ENCODE peak calls at places on chromosomes 1 and 21, in eight cellular contexts. H is hepatocyte; I is BE2C; K is Calu3; L is cardiac fibroblast; Q is CD8-positive, alpha-beta T cell; G is retinal pigment epithelial cell; T is stomach. O is an unnamed sample.

GRCh38 chr1:97919568-97920261 is 1.1 kb downstream of the DPYD start:
- DNase-seq in H (no peak), I (no peak), K (no peak), L (peak), Q (no peak), G (no peak), T (no peak), O (no peak)

GRCh38 chr1:2819831-2820730 is 18.6 kb upstream of the TTC34 start:
- DNase-seq in H (no peak), I (no peak), K (no peak), L (no peak), Q (no peak), G (no peak), T (no peak), O (no peak)

GRCh38 chr1:227961651-227962050 is 13.9 kb upstream of the WNT9A start:
- DNase-seq in H (no peak), I (no peak), K (no peak), L (no peak), Q (no peak), G (no peak), T (peak), O (peak)

GRCh38 chr1:2812939-2813653 is 11.6 kb upstream of the TTC34 start:
- DNase-seq in H (no peak), I (no peak), K (no peak), L (no peak), Q (no peak), G (no peak), T (no peak), O (no peak)

GRCh38 chr21:45941338-45941710 is 40.2 kb upstream of the COL6A1 start:
- DNase-seq in H (no peak), I (no peak), K (no peak), L (no peak), Q (no peak), G (no peak), T (no peak), O (no peak)

GRCh38 chr21:38669186-38669585 is 136.5 kb upstream of the ETS2 start:
- DNase-seq in H (peak), I (no peak), K (peak), L (peak), Q (no peak), G (no peak), T (no peak), O (no peak)

GRCh38 chr21:33057385-33057940 is 12.5 kb upstream of the OLIG1 start:
- DNase-seq in H (no peak), I (no peak), K (no peak), L (no peak), Q (no peak), G (no peak), T (no peak), O (no peak)

GRCh38 chr1:109873278-109874175 is 37.1 kb upstream of the CSF1 start:
- DNase-seq in H (no peak), I (no peak), K (no peak), L (peak), Q (no peak), G (no peak), T (no peak), O (no peak)

GRCh38 chr1:204426035-204426436 is 14.4 kb upstream of the PPP1R15B start:
- DNase-seq in H (no peak), I (no peak), K (no peak), L (peak), Q (no peak), G (no peak), T (peak), O (no peak)

GRCh38 chr1:226797151-226797550 is 58.1 kb upstream of the ITPKB start:
- DNase-seq in H (no peak), I (no peak), K (no peak), L (no peak), Q (no peak), G (no peak), T (no peak), O (no peak)

GRCh38 chr1:111197598-111198289 is 2.7 kb downstream of the DENND2D start:
- DNase-seq in H (no peak), I (peak), K (peak), L (peak), Q (peak), G (no peak), T (no peak), O (no peak)

GRCh38 chr1:204573563-204573925 is 57.3 kb downstream of the MDM4 start:
- DNase-seq in H (peak), I (no peak), K (no peak), L (no peak), Q (no peak), G (no peak), T (no peak), O (no peak)

GRCh38 chr1:180365039-180365438 is 135.0 kb downstream of the LHX4 start:
- DNase-seq in H (no peak), I (no peak), K (peak), L (no peak), Q (no peak), G (no peak), T (no peak), O (no peak)
- TF ChIP-seq CTCF in H (no peak), I (peak), K (no peak), L (peak), Q (no peak), G (peak), T (no peak), O (peak)

GRCh38 chr1:43074709-43075108 is 97.4 kb downstream of the EBNA1BP2 start:
- DNase-seq in H (no peak), I (no peak), K (no peak), L (no peak), Q (no peak), G (no peak), T (no peak), O (no peak)

GRCh38 chr1:43073490-43074230 is 98.4 kb downstream of the EBNA1BP2 start:
- DNase-seq in H (peak), I (peak), K (peak), L (peak), Q (peak), G (no peak), T (peak), O (peak)

GRCh38 chr1:43072314-43072713 is 99.8 kb downstream of the EBNA1BP2 start:
- DNase-seq in H (no peak), I (no peak), K (no peak), L (no peak), Q (no peak), G (no peak), T (no peak), O (no peak)

GRCh38 chr1:43071241-43071640 is 100.8 kb downstream of the EBNA1BP2 start:
- DNase-seq in H (no peak), I (no peak), K (no peak), L (no peak), Q (no peak), G (no peak), T (no peak), O (no peak)

DNA sequence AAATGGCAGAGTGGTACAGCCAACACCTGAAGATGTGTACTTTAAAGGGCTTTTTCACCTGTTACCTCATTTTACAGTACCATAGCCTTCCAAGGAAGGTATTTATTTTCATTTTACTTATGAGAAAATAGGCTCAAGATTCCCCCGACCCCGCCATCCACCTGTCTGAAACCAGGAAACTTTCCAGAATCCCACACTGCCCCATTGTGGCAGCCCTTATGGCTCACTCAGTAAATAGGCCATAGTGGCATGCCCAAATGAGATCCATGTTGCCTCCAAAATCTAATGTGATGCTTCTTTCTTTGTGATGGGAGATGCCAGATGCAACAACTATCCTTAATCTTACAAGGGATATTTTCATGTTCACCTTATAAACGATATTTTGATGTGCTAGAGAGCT is 97.8 kb downstream of the EBNA1BP2 start:
- DNase-seq in H (no peak), I (no peak), K (peak), L (no peak), Q (no peak), G (no peak), T (no peak), O (no peak)
- TF ChIP-seq CTCF in H (no peak), I (peak), K (no peak), L (no peak), Q (no peak), G (peak), T (no peak), O (no peak)

GRCh38 chr21:28742527-28742926 is 250.2 kb downstream of the LTN1 start:
- DNase-seq in H (no peak), I (no peak), K (no peak), L (peak), Q (no peak), G (no peak), T (no peak), O (no peak)
- TF ChIP-seq CTCF in H (peak), I (peak), K (no peak), L (peak), Q (no peak), G (peak), T (no peak), O (no peak)

GRCh38 chr1:221742555-221743415 is 896 bp upstream of the DUSP10 start:
- DNase-seq in H (peak), I (peak), K (peak), L (peak), Q (peak), G (no peak), T (peak), O (peak)
- TF ChIP-seq CTCF in H (peak), I (no peak), K (peak), L (no peak), Q (no peak), G (no peak), T (no peak), O (peak)

GRCh38 chr1:234607091-234608025 is 2.6 kb downstream of the IRF2BP2 start:
- DNase-seq in H (no peak), I (peak), K (peak), L (peak), Q (no peak), G (no peak), T (peak), O (peak)
- TF ChIP-seq CTCF in H (no peak), I (peak), K (no peak), L (peak), Q (no peak), G (peak), T (no peak), O (no peak)

GRCh38 chr1:156419863-156420208 is 50.8 kb downstream of the RHBG start:
- DNase-seq in H (no peak), I (peak), K (no peak), L (no peak), Q (peak), G (no peak), T (no peak), O (peak)
- TF ChIP-seq CTCF in H (peak), I (peak), K (no peak), L (no peak), Q (peak), G (peak), T (no peak), O (no peak)

GRCh38 chr1:82090104-82090503 is 289.4 kb downstream of the ADGRL2 start:
- DNase-seq in H (no peak), I (no peak), K (no peak), L (peak), Q (no peak), G (no peak), T (no peak), O (no peak)
- TF ChIP-seq CTCF in H (peak), I (peak), K (peak), L (peak), Q (no peak), G (peak), T (no peak), O (peak)